ENCODE peak calls at places on chromosomes 2 and 18, in four cellular contexts. U is A549, F is Panc1, B is body of pancreas. M is an unnamed sample.

GRCh38 chr18:34729264-34729663 is 19.2 kb downstream of the DTNA start:
- DNase-seq in B (no peak), F (no peak), U (peak), M (no peak)

GRCh38 chr18:74596959-74597661 is 560 bp upstream of the ZNF407 start:
- DNase-seq in F (no peak), U (peak), B (peak), M (peak)

GRCh38 chr2:170145191-170145590 is 32.8 kb upstream of the MYO3B start:
- DNase-seq in B (no peak), F (no peak), U (no peak), M (no peak)

GRCh38 chr2:192072778-192073177 is 122.0 kb downstream of the TMEFF2 start:
- DNase-seq in B (no peak), F (no peak), U (no peak), M (no peak)

GRCh38 chr2:227657204-227657845 is 9.3 kb upstream of the SCYGR5 start:
- DNase-seq in U (peak), F (no peak), B (no peak), M (no peak)

GRCh38 chr18:79796531-79797390 is 977 bp upstream of the KCNG2 start:
- DNase-seq in B (no peak), U (no peak), F (no peak), M (peak)

GRCh38 chr2:150781142-150781541 is 293.7 kb upstream of the RND3 start:
- DNase-seq in B (no peak), F (no peak), U (no peak), M (no peak)

GRCh38 chr2:191358325-191359025 is 113.3 kb downstream of the MYO1B start:
- DNase-seq in U (no peak), F (no peak), B (peak), M (no peak)

GRCh38 chr2:201500534-201500933 is 49.0 kb downstream of the STRADB start:
- DNase-seq in B (no peak), U (no peak), F (no peak), M (no peak)

GRCh38 chr2:180890781-180891180 is 89.6 kb upstream of the UBE2E3 start:
- DNase-seq in B (no peak), F (no peak), U (no peak), M (no peak)

GRCh38 chr2:220224711-220225519 is 597.5 kb downstream of the SLC4A3 start:
- DNase-seq in B (no peak), F (no peak), U (peak), M (no peak)

GRCh38 chr2:201205516-201205850 is 22.5 kb downstream of the CASP10 start:
- DNase-seq in B (no peak), U (no peak), F (no peak), M (no peak)

GRCh38 chr2:46651363-46652099 is 172.2 kb downstream of the TMEM247 start:
- DNase-seq in F (no peak), B (peak), U (no peak), M (no peak)

GRCh38 chr2:86498468-86499260 is 57.5 kb downstream of the KDM3A start:
- DNase-seq in B (no peak), U (no peak), F (no peak), M (no peak)

GRCh38 chr2:634041-634440 is 43.2 kb downstream of the TMEM18 start:
- DNase-seq in F (no peak), U (no peak), B (no peak), M (no peak)

GRCh38 chr18:79809482-79810192 is 11.9 kb downstream of the KCNG2 start:
- DNase-seq in B (no peak), U (no peak), F (no peak), M (no peak)

GRCh38 chr2:65349863-65350262 is 82.5 kb downstream of the SPRED2 start:
- DNase-seq in F (no peak), B (peak), U (no peak), M (no peak)

GRCh38 chr2:98835831-98836385 is 100.1 kb downstream of the CRACDL start:
- DNase-seq in U (no peak), F (no peak), B (no peak), M (no peak)

GRCh38 chr18:41457730-41458129 is 497.3 kb upstream of the PIK3C3 start:
- DNase-seq in F (no peak), B (no peak), U (no peak), M (no peak)

GRCh38 chr2:216066255-216066654 is 15.4 kb downstream of the PECR start:
- DNase-seq in B (no peak), F (no peak), U (peak), M (no peak)

GRCh38 chr2:225117061-225117716 is 74.9 kb upstream of the DOCK10 start:
- DNase-seq in B (no peak), U (no peak), F (no peak), M (no peak)

GRCh38 chr2:31967790-31968189 is 43.0 kb downstream of the MEMO1 start:
- DNase-seq in U (no peak), F (no peak), B (no peak), M (no peak)

GRCh38 chr2:240301256-240301795 is 134.1 kb upstream of the GPC1 start:
- DNase-seq in B (no peak), F (no peak), U (no peak), M (peak)

GRCh38 chr18:62450546-62451395 is 72.1 kb upstream of the ZCCHC2 start:
- DNase-seq in U (peak), F (peak), B (peak), M (peak)

GRCh38 chr2:154556146-154556545 is 142.3 kb upstream of the KCNJ3 start:
- DNase-seq in U (no peak), F (no peak), B (no peak), M (no peak)

GRCh38 chr2:237290249-237290648 is 123.7 kb downstream of the COL6A3 start:
- DNase-seq in U (no peak), B (peak), F (no peak), M (peak)

GRCh38 chr2:152618188-152618564 is 99.1 kb downstream of the PRPF40A start:
- DNase-seq in U (no peak), F (no peak), B (no peak), M (no peak)

GRCh38 chr2:641501-642430 is 35.4 kb downstream of the TMEM18 start:
- DNase-seq in U (no peak), F (no peak), B (no peak), M (no peak)

GRCh38 chr2:102485151-102485769 is 12.2 kb downstream of the SLC9A4 start:
- DNase-seq in U (no peak), B (no peak), F (no peak), M (no peak)
- H3K27ac ChIP-seq in U (no peak), B (no peak), F (no peak), M (no peak)

DNA sequence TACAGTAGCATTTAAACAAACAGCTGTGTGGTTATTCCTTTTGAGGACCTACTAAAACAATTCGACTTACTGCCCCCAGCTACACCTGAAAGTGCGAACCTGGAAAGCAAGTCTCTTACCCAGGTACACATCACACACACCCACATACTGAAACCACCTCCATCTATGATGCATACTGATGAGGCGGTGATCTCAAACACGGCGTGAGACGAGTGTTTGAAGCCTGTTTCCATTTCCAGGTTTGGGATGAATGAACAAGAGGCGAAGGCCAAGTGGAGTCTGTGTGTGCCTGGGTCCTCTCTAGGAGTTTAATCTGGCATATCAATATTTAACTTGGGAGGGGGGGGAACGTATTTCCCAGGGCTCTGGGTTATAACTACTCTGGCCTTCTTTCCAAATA is 1.6 kb downstream of the TMEM185B start:
- DNase-seq in B (no peak), U (no peak), F (no peak), M (no peak)
- H3K4me3 ChIP-seq in B (no peak), U (peak), F (peak), M (no peak)

GRCh38 chr2:226652388-226652787 is 147.2 kb downstream of the IRS1 start:
- DNase-seq in F (peak), B (no peak), U (peak), M (no peak)

GRCh38 chr2:226647626-226648518 is 151.7 kb downstream of the IRS1 start:
- DNase-seq in B (no peak), F (no peak), U (no peak), M (no peak)

GRCh38 chr2:226649871-226650660 is 149.6 kb downstream of the IRS1 start:
- DNase-seq in U (peak), B (peak), F (peak), M (peak)

GRCh38 chr2:226652983-226653765 is 146.4 kb downstream of the IRS1 start:
- DNase-seq in B (no peak), F (no peak), U (no peak), M (no peak)

DNA sequence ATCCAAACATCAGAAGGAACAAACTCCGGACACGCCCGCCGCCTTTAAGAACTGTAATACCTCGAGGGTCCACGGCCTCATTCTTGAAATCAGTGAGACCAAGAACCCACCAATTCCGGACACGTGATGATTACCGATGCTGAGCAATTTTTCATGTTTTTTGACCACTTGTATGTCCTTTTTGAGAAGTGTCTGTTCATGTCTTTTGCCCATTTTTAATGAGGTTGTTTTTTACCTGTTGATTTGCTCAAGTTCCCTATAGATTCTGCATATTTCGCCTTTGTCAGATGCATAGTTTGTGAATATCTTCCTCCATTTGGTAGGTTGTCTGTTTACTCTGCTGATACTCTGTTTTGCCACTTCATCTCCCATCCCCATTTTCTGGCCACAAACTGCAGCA is 150.4 kb downstream of the IRS1 start:
- DNase-seq in F (no peak), B (no peak), U (no peak), M (no peak)
- TF ChIP-seq CTCF in F (no peak), B (no peak), U (no peak), M (no peak)

GRCh38 chr18:48930926-48931325 is 19.8 kb downstream of the SMAD7 start:
- DNase-seq in F (no peak), U (no peak), B (no peak), M (no peak)
- H3K27ac ChIP-seq in F (peak), U (peak), B (peak), M (peak)